ENCODE peak calls at places on chromosomes 12 and 14, in eight cellular contexts. Z is CD8-positive, alpha-beta T cell; U is HCT116; O is RWPE1; Q is tibial artery; L is cardiac muscle cell; P is pancreas; E is adrenal gland. Y is an unnamed sample.
A peak's percentile ranks its signal among the peaks of the same experiment; 100 is the strongest.

GRCh38 chr14:76203086-76204001 is 51.6 kb downstream of the GPATCH2L start:
- DNase-seq in Z (no peak), U (no peak), O (peak; percentile 85), Q (no peak), L (no peak), P (no peak), E (peak; percentile 50), Y (no peak)

GRCh38 chr14:51041117-51041531 is 53.8 kb downstream of the TRIM9 start:
- DNase-seq in Z (no peak), U (no peak), O (no peak), Q (no peak), L (peak; percentile 8), P (no peak), E (no peak), Y (no peak)

GRCh38 chr14:51917186-51917585 is 56.8 kb downstream of the GNG2 start:
- DNase-seq in Z (no peak), U (no peak), O (no peak), Q (no peak), L (no peak), P (no peak), E (no peak), Y (no peak)

GRCh38 chr12:131536337-131536736 is 174.6 kb upstream of the SFSWAP start:
- DNase-seq in Z (peak; percentile 52), U (no peak), O (no peak), Q (no peak), L (no peak), P (no peak), E (no peak), Y (no peak)

GRCh38 chr14:94971750-94972149 is 185.6 kb downstream of the DICER1 start:
- DNase-seq in Z (no peak), U (no peak), O (no peak), Q (peak; percentile 73), L (no peak), P (no peak), E (no peak), Y (no peak)

GRCh38 chr14:33123281-33123680 is 184.6 kb downstream of the NPAS3 start:
- DNase-seq in Z (no peak), U (no peak), O (no peak), Q (no peak), L (no peak), P (no peak), E (no peak), Y (no peak)

GRCh38 chr12:121849660-121850059 is 9.0 kb downstream of the HPD start:
- DNase-seq in Z (no peak), U (no peak), O (no peak), Q (no peak), L (no peak), P (no peak), E (no peak), Y (no peak)

GRCh38 chr14:89564291-89564957 is 147.4 kb upstream of the FOXN3 start:
- DNase-seq in Z (no peak), U (no peak), O (peak; percentile 3), Q (no peak), L (no peak), P (no peak), E (peak; percentile 6), Y (no peak)

GRCh38 chr12:48970702-48971334 is 717 bp downstream of the WNT10B start:
- DNase-seq in Z (no peak), U (no peak), O (no peak), Q (no peak), L (no peak), P (no peak), E (no peak), Y (no peak)

GRCh38 chr12:68264175-68264863 is 10.9 kb upstream of the IL22 start:
- DNase-seq in Z (no peak), U (no peak), O (no peak), Q (no peak), L (no peak), P (no peak), E (no peak), Y (no peak)

GRCh38 chr12:48933664-48934311 is 8.5 kb upstream of the FKBP11 start:
- DNase-seq in Z (peak; percentile 56), U (no peak), O (no peak), Q (no peak), L (no peak), P (no peak), E (no peak), Y (no peak)

GRCh38 chr12:63922446-63922845 is 77.9 kb downstream of the SRGAP1 start:
- DNase-seq in Z (no peak), U (peak; percentile 66), O (peak; percentile 41), Q (no peak), L (no peak), P (no peak), E (no peak), Y (no peak)

DNA sequence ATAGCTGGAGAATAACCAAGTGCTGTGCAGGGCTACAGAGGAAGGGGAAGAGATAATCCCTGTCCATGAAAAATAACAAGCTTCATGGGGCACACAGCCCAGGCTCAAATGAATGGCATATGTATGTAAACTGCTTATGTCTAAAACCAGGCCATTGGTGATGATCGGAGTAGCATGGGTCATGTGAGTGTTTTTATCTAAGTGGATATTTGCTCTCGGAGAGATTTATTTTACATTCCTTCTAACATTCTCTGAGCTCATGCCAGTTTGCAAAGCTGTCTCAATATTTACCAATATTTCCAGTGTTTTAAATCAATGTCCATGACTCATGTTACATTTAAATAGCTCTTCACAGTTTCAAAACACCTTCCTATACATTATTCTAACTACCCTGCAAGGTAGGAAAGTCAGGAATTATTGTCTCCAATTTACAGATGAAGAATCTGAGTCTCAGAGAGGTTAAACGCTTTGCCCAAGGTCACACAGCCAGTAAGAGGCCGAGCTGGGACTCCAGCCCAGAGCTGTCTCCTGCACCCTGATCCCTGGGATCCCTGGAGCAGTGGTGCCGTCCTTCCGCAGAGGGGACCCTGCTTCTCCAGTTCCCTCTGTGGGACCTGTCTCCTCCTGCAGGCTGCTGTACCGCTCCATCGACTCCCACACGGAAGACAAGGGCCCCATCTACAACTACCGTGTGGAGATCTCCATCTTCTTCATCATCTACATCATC is 186.7 kb upstream of the FKBP4 start:
- DNase-seq in Z (no peak), U (no peak), O (no peak), Q (no peak), L (no peak), P (no peak), E (no peak), Y (no peak)
- H3K27ac ChIP-seq in Z (no peak overlapping the region), U (no peak overlapping the region), O (no peak overlapping the region), Q (no peak overlapping the region), L (no peak overlapping the region), P (no peak overlapping the region), E (no peak overlapping the region), Y (no peak overlapping the region)

GRCh38 chr12:112936264-112936663 is 2.0 kb upstream of the OAS3 start:
- DNase-seq in Z (no peak), U (no peak), O (no peak), Q (no peak), L (no peak), P (no peak), E (no peak), Y (no peak)

GRCh38 chr12:112939761-112940357 is 1.6 kb downstream of the OAS3 start:
- DNase-seq in Z (no peak), U (no peak), O (no peak), Q (no peak), L (no peak), P (no peak), E (no peak), Y (no peak)

GRCh38 chr12:112936927-112937326 is 1.3 kb upstream of the OAS3 start:
- DNase-seq in Z (no peak), U (no peak), O (peak; percentile 86), Q (no peak), L (no peak), P (no peak), E (no peak), Y (no peak)

GRCh38 chr12:112938751-112939150 is 477 bp downstream of the OAS3 start:
- DNase-seq in Z (no peak), U (no peak), O (no peak), Q (no peak), L (no peak), P (no peak), E (no peak), Y (no peak)

DNA sequence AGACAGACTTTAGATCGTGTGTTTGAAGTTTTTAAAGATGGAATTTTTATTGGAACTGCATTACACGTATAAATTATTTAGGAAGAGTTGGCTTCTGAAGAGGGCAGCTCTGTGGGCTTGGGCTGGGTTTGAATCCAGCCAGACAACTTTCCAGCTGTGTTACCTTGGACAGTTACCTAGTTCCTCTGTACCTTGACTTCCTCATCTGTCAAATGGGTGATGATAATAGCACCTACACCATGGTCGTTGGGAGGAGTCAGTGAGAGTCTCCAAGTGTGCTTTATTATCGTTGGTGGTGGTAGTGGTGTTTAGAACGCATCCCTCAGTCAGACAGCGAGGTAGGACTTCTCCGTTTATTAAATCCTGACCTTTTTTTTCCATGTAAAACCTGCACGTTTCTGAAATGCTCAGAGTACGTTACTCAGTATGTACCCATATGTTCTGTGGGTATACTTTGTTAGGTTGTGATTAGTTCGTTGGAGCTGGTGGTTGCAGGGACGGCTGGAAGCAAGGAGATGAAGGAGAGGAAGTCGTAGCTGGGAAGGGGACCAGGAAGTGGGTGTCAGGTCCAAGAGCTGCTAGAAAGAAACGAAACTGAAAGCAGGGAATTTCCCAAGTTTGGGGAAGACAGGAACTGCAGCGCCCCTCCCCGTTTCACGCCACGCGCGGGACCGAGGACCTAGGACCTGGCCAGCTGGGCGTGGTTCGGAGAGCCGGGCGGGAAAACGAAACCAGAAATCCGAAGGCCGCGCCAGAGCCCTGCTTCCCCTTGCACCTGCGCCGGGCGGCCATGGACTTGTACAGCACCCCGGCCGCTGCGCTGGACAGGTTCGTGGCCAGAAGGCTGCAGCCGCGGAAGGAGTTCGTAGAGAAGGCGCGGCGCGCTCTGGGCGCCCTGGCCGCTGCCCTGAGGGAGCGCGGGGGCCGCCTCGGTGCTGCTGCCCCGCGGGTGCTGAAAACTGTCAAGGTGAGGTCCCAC is at the start of gene OAS3:
- DNase-seq in Z (peak; percentile 62), U (peak; percentile 22), O (peak; percentile 66), Q (peak; percentile 88), L (peak; percentile 62), P (peak; percentile 90), E (peak; percentile 92), Y (no peak)
- H3K27ac ChIP-seq in Z (peak within 1 kb of the TSS; percentile 69), U (peak within 1 kb of the TSS; percentile 68), O (peak within 1 kb of the TSS; percentile 93), Q (peak within 1 kb of the TSS; percentile 54), L (no peak within 1 kb of the TSS), P (peak within 1 kb of the TSS; percentile 72), E (peak within 1 kb of the TSS; percentile 69), Y (no peak within 1 kb of the TSS)

GRCh38 chr12:6334359-6334758 is 7.5 kb downstream of the TNFRSF1A start:
- DNase-seq in Z (no peak), U (no peak), O (no peak), Q (no peak), L (no peak), P (no peak), E (no peak), Y (no peak)
- H3K27ac ChIP-seq in Z (no peak overlapping the region), U (peak overlapping the region; percentile 99), O (peak overlapping the region; percentile 97), Q (peak overlapping the region; percentile 99), L (peak overlapping the region; percentile 93), P (peak overlapping the region; percentile 93), E (peak overlapping the region; percentile 98), Y (no peak overlapping the region)

DNA sequence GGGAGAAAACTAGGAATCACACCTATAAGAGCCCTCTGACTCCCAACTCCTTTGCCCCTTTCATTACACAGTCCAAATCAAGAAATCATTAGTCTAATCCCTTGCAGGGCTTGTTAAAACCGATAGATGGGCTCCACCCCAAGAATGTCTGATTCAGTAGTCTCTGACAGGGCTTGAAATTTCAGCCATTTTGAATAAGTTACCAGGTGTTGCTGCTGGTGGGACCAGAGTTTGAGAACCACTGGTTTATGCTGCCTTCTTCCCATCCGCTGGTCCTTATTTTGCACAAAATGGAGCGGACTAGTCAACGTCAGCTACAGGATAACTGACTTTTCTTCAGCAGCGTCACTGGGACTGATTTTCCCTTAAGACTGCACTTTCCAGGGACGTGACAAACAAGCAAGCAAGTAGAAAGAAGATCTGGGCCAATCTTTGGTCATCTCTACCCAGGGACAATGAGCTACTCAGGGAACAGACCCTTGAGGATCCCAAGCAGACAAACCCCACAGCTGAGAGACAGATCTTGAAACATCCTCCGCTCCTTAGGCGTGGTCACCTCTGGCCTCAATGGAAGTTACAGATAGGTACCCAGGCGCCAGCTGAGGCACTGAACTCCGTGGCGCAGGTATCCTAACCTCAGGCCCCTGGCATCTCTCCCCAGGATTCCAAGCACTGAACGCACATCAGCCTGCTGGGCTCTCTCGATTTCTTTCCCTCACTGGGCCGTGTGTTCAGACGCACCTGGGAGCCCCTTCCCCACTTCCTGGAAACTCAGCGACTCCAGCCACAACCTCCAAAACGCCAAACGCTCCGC is 900 bp downstream of the KCTD10 start:
- DNase-seq in Z (no peak), U (no peak), O (no peak), Q (no peak), L (no peak), P (no peak), E (no peak), Y (no peak)
- H3K27ac ChIP-seq in Z (no peak overlapping the region), U (peak overlapping the region; percentile 94), O (peak overlapping the region; percentile 86), Q (peak overlapping the region; percentile 94), L (peak overlapping the region; percentile 99), P (no peak overlapping the region), E (peak overlapping the region; percentile 93), Y (no peak overlapping the region)